ENCODE peak calls at places on chromosomes 5 and 9, in five cellular contexts. One of them, this sample, is unnamed.

GRCh38 chr5:122323132-122323548 is 11.1 kb downstream of the SNCAIP start:
- DNase-seq in A549: no peak
- DNase-seq in GM23248: peak
- DNase-seq in left ventricle myocardium inferior: no peak
- DNase-seq in cardiac fibroblast: no peak
- DNase-seq in this sample: no peak

GRCh38 chr9:98091735-98092632 is 27.0 kb downstream of the TRIM14 start:
- DNase-seq in cardiac fibroblast: peak
- DNase-seq in A549: no peak
- DNase-seq in left ventricle myocardium inferior: no peak
- DNase-seq in GM23248: no peak
- DNase-seq in this sample: no peak

GRCh38 chr5:104223885-104224773 is 661.5 kb upstream of the NUDT12 start:
- DNase-seq in GM23248: no peak
- DNase-seq in cardiac fibroblast: no peak
- DNase-seq in A549: no peak
- DNase-seq in left ventricle myocardium inferior: no peak
- DNase-seq in this sample: no peak

GRCh38 chr5:119347996-119348395 is 7.8 kb upstream of the TNFAIP8 start:
- DNase-seq in GM23248: peak
- DNase-seq in left ventricle myocardium inferior: no peak
- DNase-seq in A549: no peak
- DNase-seq in cardiac fibroblast: no peak
- DNase-seq in this sample: peak

GRCh38 chr5:40428129-40428528 is 251.6 kb upstream of the PTGER4 start:
- DNase-seq in left ventricle myocardium inferior: peak
- DNase-seq in GM23248: peak
- DNase-seq in A549: no peak
- DNase-seq in cardiac fibroblast: peak
- DNase-seq in this sample: no peak

GRCh38 chr9:123059472-123060220 is 26.2 kb downstream of the GPR21 start:
- DNase-seq in cardiac fibroblast: no peak
- DNase-seq in A549: no peak
- DNase-seq in GM23248: no peak
- DNase-seq in left ventricle myocardium inferior: no peak
- DNase-seq in this sample: no peak

GRCh38 chr5:79754865-79755555 is 65.4 kb downstream of the CMYA5 start:
- DNase-seq in GM23248: no peak
- DNase-seq in left ventricle myocardium inferior: no peak
- DNase-seq in A549: no peak
- DNase-seq in cardiac fibroblast: no peak
- DNase-seq in this sample: no peak

GRCh38 chr5:132489871-132490483 is 596 bp downstream of the IRF1 start:
- DNase-seq in cardiac fibroblast: peak
- DNase-seq in GM23248: peak
- DNase-seq in left ventricle myocardium inferior: peak
- DNase-seq in A549: peak
- DNase-seq in this sample: no peak

GRCh38 chr5:57716661-57717060 is 234.1 kb upstream of the ACTBL2 start:
- DNase-seq in GM23248: no peak
- DNase-seq in left ventricle myocardium inferior: no peak
- DNase-seq in A549: no peak
- DNase-seq in cardiac fibroblast: no peak
- DNase-seq in this sample: no peak

GRCh38 chr9:80556631-80557030 is 984.9 kb downstream of the TLE4 start:
- DNase-seq in GM23248: no peak
- DNase-seq in left ventricle myocardium inferior: no peak
- DNase-seq in A549: no peak
- DNase-seq in cardiac fibroblast: peak
- DNase-seq in this sample: no peak

GRCh38 chr5:80745490-80745889 is 90.7 kb upstream of the DHFR start:
- DNase-seq in cardiac fibroblast: peak
- DNase-seq in left ventricle myocardium inferior: no peak
- DNase-seq in A549: no peak
- DNase-seq in GM23248: peak
- DNase-seq in this sample: peak

GRCh38 chr5:169837686-169838085 is 142.6 kb downstream of the INSYN2B start:
- DNase-seq in GM23248: no peak
- DNase-seq in left ventricle myocardium inferior: no peak
- DNase-seq in cardiac fibroblast: no peak
- DNase-seq in A549: no peak
- DNase-seq in this sample: no peak

GRCh38 chr9:35882996-35883395 is 12.8 kb upstream of the OR13J1 start:
- DNase-seq in cardiac fibroblast: no peak
- DNase-seq in A549: no peak
- DNase-seq in GM23248: peak
- DNase-seq in left ventricle myocardium inferior: no peak
- DNase-seq in this sample: no peak

GRCh38 chr5:140560227-140560626 is 3.0 kb upstream of the SRA1 start:
- DNase-seq in left ventricle myocardium inferior: no peak
- DNase-seq in cardiac fibroblast: no peak
- DNase-seq in GM23248: no peak
- DNase-seq in A549: no peak
- DNase-seq in this sample: no peak

GRCh38 chr5:154191467-154192261 is 1.1 kb downstream of the GALNT10 start:
- DNase-seq in cardiac fibroblast: peak
- DNase-seq in left ventricle myocardium inferior: no peak
- DNase-seq in GM23248: peak
- DNase-seq in A549: no peak
- DNase-seq in this sample: no peak

GRCh38 chr9:124697326-124698200 is 73.5 kb downstream of the NR6A1 start:
- DNase-seq in A549: peak
- DNase-seq in cardiac fibroblast: peak
- DNase-seq in GM23248: peak
- DNase-seq in left ventricle myocardium inferior: no peak
- DNase-seq in this sample: no peak

GRCh38 chr5:54385994-54386393 is 69.5 kb upstream of the HSPB3 start:
- DNase-seq in cardiac fibroblast: no peak
- DNase-seq in A549: no peak
- DNase-seq in left ventricle myocardium inferior: no peak
- DNase-seq in GM23248: no peak
- DNase-seq in this sample: no peak

GRCh38 chr5:59817536-59817935 is 76.0 kb downstream of the PDE4D start:
- DNase-seq in left ventricle myocardium inferior: no peak
- DNase-seq in A549: no peak
- DNase-seq in cardiac fibroblast: no peak
- DNase-seq in GM23248: no peak
- DNase-seq in this sample: no peak

GRCh38 chr9:131732636-131733340 is 7.1 kb downstream of the RAPGEF1 start:
- DNase-seq in cardiac fibroblast: no peak
- DNase-seq in A549: no peak
- DNase-seq in left ventricle myocardium inferior: no peak
- DNase-seq in GM23248: no peak
- DNase-seq in this sample: no peak

GRCh38 chr9:121902483-121903135 is 190.5 kb downstream of the TTLL11 start:
- DNase-seq in GM23248: peak
- DNase-seq in cardiac fibroblast: peak
- DNase-seq in A549: no peak
- DNase-seq in left ventricle myocardium inferior: no peak
- DNase-seq in this sample: peak

GRCh38 chr5:53362521-53362941 is 117.9 kb upstream of the FST start:
- DNase-seq in A549: peak
- DNase-seq in cardiac fibroblast: peak
- DNase-seq in left ventricle myocardium inferior: no peak
- DNase-seq in GM23248: peak
- DNase-seq in this sample: peak

GRCh38 chr9:75855509-75855908 is 35.0 kb upstream of the PCSK5 start:
- DNase-seq in A549: peak
- DNase-seq in cardiac fibroblast: peak
- DNase-seq in GM23248: peak
- DNase-seq in left ventricle myocardium inferior: no peak
- DNase-seq in this sample: peak

GRCh38 chr9:109114670-109115069 is 5.1 kb downstream of the TMEM245 start:
- DNase-seq in cardiac fibroblast: peak
- DNase-seq in A549: no peak
- DNase-seq in GM23248: peak
- DNase-seq in left ventricle myocardium inferior: no peak
- DNase-seq in this sample: no peak

GRCh38 chr9:18410983-18411382 is 63.0 kb upstream of the ADAMTSL1 start:
- DNase-seq in left ventricle myocardium inferior: no peak
- DNase-seq in GM23248: no peak
- DNase-seq in A549: no peak
- DNase-seq in cardiac fibroblast: no peak
- DNase-seq in this sample: no peak

GRCh38 chr9:38389313-38389712 is 3.2 kb upstream of the ALDH1B1 start:
- DNase-seq in A549: no peak
- DNase-seq in cardiac fibroblast: peak
- DNase-seq in left ventricle myocardium inferior: no peak
- DNase-seq in GM23248: peak
- DNase-seq in this sample: no peak

GRCh38 chr9:77063645-77064285 is 44.3 kb downstream of the FOXB2 start:
- DNase-seq in GM23248: peak
- DNase-seq in cardiac fibroblast: peak
- DNase-seq in A549: peak
- DNase-seq in left ventricle myocardium inferior: no peak
- DNase-seq in this sample: peak

GRCh38 chr5:161446655-161447054 is 99.9 kb downstream of the GABRB2 start:
- DNase-seq in left ventricle myocardium inferior: no peak
- DNase-seq in cardiac fibroblast: no peak
- DNase-seq in GM23248: no peak
- DNase-seq in A549: no peak
- DNase-seq in this sample: no peak

GRCh38 chr5:135544666-135545045 is 8.9 kb upstream of the NEUROG1 start:
- DNase-seq in left ventricle myocardium inferior: no peak
- DNase-seq in A549: no peak
- DNase-seq in cardiac fibroblast: no peak
- DNase-seq in GM23248: no peak
- DNase-seq in this sample: no peak
- H3K4me3 ChIP-seq in left ventricle myocardium inferior: peak
- H3K4me3 ChIP-seq in A549: no peak
- H3K4me3 ChIP-seq in cardiac fibroblast: no peak
- H3K4me3 ChIP-seq in GM23248: no peak
- H3K4me3 ChIP-seq in this sample: peak

GRCh38 chr5:124734574-124735168 is 11.8 kb downstream of the ZNF608 start:
- DNase-seq in left ventricle myocardium inferior: no peak
- DNase-seq in A549: no peak
- DNase-seq in cardiac fibroblast: no peak
- DNase-seq in GM23248: no peak
- DNase-seq in this sample: no peak
- H3K4me3 ChIP-seq in left ventricle myocardium inferior: peak
- H3K4me3 ChIP-seq in A549: no peak
- H3K4me3 ChIP-seq in cardiac fibroblast: no peak
- H3K4me3 ChIP-seq in GM23248: peak
- H3K4me3 ChIP-seq in this sample: no peak

DNA sequence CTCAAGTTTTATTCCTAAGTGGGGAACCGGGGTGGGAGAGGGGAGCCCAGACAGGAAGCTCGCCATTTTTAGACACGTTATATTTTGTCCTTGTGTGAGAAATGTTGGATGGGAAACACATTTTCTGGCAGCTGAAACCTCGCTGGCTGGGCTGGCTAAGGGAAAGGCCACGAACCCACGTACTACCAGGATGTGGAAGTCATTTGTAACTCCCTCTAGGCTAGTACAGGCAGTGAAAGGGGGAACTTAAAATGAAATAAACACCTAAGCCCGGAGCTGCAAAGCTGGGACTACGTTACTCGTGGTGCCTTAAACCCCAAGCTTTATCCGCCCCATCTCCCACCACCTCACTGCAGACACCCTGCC is 42.5 kb downstream of the TMEM174 start:
- DNase-seq in GM23248: no peak
- DNase-seq in A549: no peak
- DNase-seq in cardiac fibroblast: peak
- DNase-seq in left ventricle myocardium inferior: no peak
- DNase-seq in this sample: no peak
- H3K4me3 ChIP-seq in GM23248: peak
- H3K4me3 ChIP-seq in A549: peak
- H3K4me3 ChIP-seq in cardiac fibroblast: peak
- H3K4me3 ChIP-seq in left ventricle myocardium inferior: peak
- H3K4me3 ChIP-seq in this sample: peak

DNA sequence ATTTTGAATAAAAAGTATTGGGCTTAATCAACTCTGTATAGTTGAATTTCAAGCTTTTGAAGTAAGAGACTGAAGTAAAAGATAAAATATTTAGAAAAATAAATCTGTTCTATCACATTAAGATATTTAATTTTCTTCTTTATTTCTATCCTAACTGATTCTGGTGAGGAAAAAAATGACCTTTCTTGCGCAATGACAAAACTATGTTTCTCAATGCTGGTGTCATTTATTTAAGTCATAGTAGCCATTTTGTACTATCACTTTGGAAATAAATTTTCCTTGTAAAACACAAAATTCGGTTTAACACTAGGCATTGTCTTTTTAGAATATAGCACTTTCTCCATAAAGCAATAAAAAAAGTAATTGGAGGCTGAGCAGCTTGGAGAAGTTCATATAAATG is 728.0 kb downstream of the CDH9 start:
- DNase-seq in A549: no peak
- DNase-seq in cardiac fibroblast: no peak
- DNase-seq in left ventricle myocardium inferior: no peak
- DNase-seq in GM23248: no peak
- DNase-seq in this sample: no peak
- H3K4me3 ChIP-seq in A549: no peak
- H3K4me3 ChIP-seq in cardiac fibroblast: no peak
- H3K4me3 ChIP-seq in left ventricle myocardium inferior: no peak
- H3K4me3 ChIP-seq in GM23248: no peak
- H3K4me3 ChIP-seq in this sample: no peak

GRCh38 chr5:95955996-95956899 is 5.4 kb downstream of the ELL2 start:
- DNase-seq in A549: no peak
- DNase-seq in left ventricle myocardium inferior: no peak
- DNase-seq in cardiac fibroblast: peak
- DNase-seq in GM23248: peak
- DNase-seq in this sample: no peak
- H3K4me3 ChIP-seq in A549: no peak
- H3K4me3 ChIP-seq in left ventricle myocardium inferior: no peak
- H3K4me3 ChIP-seq in cardiac fibroblast: no peak
- H3K4me3 ChIP-seq in GM23248: peak
- H3K4me3 ChIP-seq in this sample: no peak

GRCh38 chr9:78858266-78858665 is 561.3 kb downstream of the PSAT1 start:
- DNase-seq in cardiac fibroblast: no peak
- DNase-seq in left ventricle myocardium inferior: no peak
- DNase-seq in A549: no peak
- DNase-seq in GM23248: no peak
- DNase-seq in this sample: no peak

GRCh38 chr9:78863531-78863930 is 566.6 kb downstream of the PSAT1 start:
- DNase-seq in GM23248: no peak
- DNase-seq in left ventricle myocardium inferior: no peak
- DNase-seq in cardiac fibroblast: no peak
- DNase-seq in A549: no peak
- DNase-seq in this sample: no peak

GRCh38 chr9:78856781-78857180 is 559.9 kb downstream of the PSAT1 start:
- DNase-seq in left ventricle myocardium inferior: no peak
- DNase-seq in A549: no peak
- DNase-seq in GM23248: no peak
- DNase-seq in cardiac fibroblast: no peak
- DNase-seq in this sample: no peak

GRCh38 chr9:78857371-78858225 is 560.7 kb downstream of the PSAT1 start:
- DNase-seq in cardiac fibroblast: no peak
- DNase-seq in GM23248: no peak
- DNase-seq in A549: no peak
- DNase-seq in left ventricle myocardium inferior: no peak
- DNase-seq in this sample: no peak

GRCh38 chr9:78860806-78861475 is 564.0 kb downstream of the PSAT1 start:
- DNase-seq in A549: no peak
- DNase-seq in GM23248: peak
- DNase-seq in left ventricle myocardium inferior: no peak
- DNase-seq in cardiac fibroblast: peak
- DNase-seq in this sample: peak
- H3K4me3 ChIP-seq in A549: no peak
- H3K4me3 ChIP-seq in GM23248: no peak
- H3K4me3 ChIP-seq in left ventricle myocardium inferior: no peak
- H3K4me3 ChIP-seq in cardiac fibroblast: no peak
- H3K4me3 ChIP-seq in this sample: no peak

This sample was measured in HFF-Myc.